ENCODE peak calls at places on chromosomes 13 and 19, in six cellular contexts. G is transverse colon, E is A673, D is right cardiac atrium, C is mammary epithelial cell, A is tibial nerve. L is an unnamed sample.

GRCh38 chr19:679418-680286 is 3.5 kb downstream of the FSTL3 start:
- DNase-seq in D (peak; percentile 92), C (peak; percentile 51), E (peak; percentile 62), A (peak; percentile 41), G (peak; percentile 64), L (peak; percentile 42)

GRCh38 chr19:47020992-47021496 is 1.4 kb downstream of the NPAS1 start:
- DNase-seq in D (no peak), E (no peak), C (no peak), G (no peak), A (no peak), L (no peak)

GRCh38 chr19:18629166-18630088 is 7.4 kb upstream of the KLHL26 start:
- DNase-seq in A (peak; percentile 72), C (no peak), G (no peak), D (peak; percentile 70), E (no peak), L (no peak)

GRCh38 chr19:55341191-55342043 is 1.7 kb downstream of the KMT5C start:
- DNase-seq in A (peak; percentile 39), D (peak; percentile 87), E (no peak), G (peak; percentile 87), C (peak; percentile 65), L (peak; percentile 11)

GRCh38 chr13:93775507-93776108 is 549.0 kb downstream of the GPC6 start:
- DNase-seq in E (no peak), C (no peak), G (no peak), D (no peak), A (no peak), L (no peak)

GRCh38 chr13:80100636-80101035 is 240.3 kb downstream of the SPRY2 start:
- DNase-seq in C (no peak), E (no peak), A (no peak), G (no peak), D (no peak), L (no peak)

GRCh38 chr13:45333973-45334922 is 6.7 kb downstream of the TPT1 start:
- DNase-seq in D (no peak), C (peak; percentile 42), E (no peak), G (no peak), A (no peak), L (peak; percentile 45)

GRCh38 chr19:53809518-53810186 is 14.5 kb downstream of the NLRP12 start:
- DNase-seq in A (no peak), D (no peak), E (peak; percentile 29), C (no peak), G (no peak), L (peak; percentile 60)

GRCh38 chr19:41774515-41774980 is 19.2 kb downstream of the CEACAM6 start:
- DNase-seq in D (no peak), C (peak; percentile 96), E (no peak), A (no peak), G (peak; percentile 84), L (no peak)

GRCh38 chr13:42946927-42947326 is 45.1 kb downstream of the EPSTI1 start:
- DNase-seq in A (no peak), E (no peak), C (no peak), G (no peak), D (no peak), L (no peak)

GRCh38 chr13:30334663-30335386 is 27.5 kb upstream of the KATNAL1 start:
- DNase-seq in D (no peak), G (no peak), C (no peak), E (peak; percentile 59), A (no peak), L (peak; percentile 37)

GRCh38 chr13:21069561-21070004 is 8.2 kb upstream of the LATS2 start:
- DNase-seq in E (peak; percentile 71), D (no peak), G (no peak), C (peak; percentile 85), A (peak; percentile 49), L (no peak)

GRCh38 chr19:44232867-44233266 is 20.5 kb downstream of the ZNF227 start:
- DNase-seq in E (no peak), C (no peak), D (no peak), G (no peak), A (no peak), L (no peak)

GRCh38 chr13:73499685-73500084 is 440.9 kb downstream of the KLF5 start:
- DNase-seq in D (no peak), C (no peak), E (no peak), G (no peak), A (no peak), L (no peak)

GRCh38 chr13:33312150-33312908 is 26.8 kb upstream of the STARD13 start:
- DNase-seq in G (no peak), E (peak; percentile 47), C (peak; percentile 36), A (no peak), D (no peak), L (peak; percentile 48)

GRCh38 chr13:33307820-33308219 is 22.3 kb upstream of the STARD13 start:
- DNase-seq in G (no peak), A (no peak), E (no peak), D (no peak), C (no peak), L (peak; percentile 19)

GRCh38 chr13:33311040-33311439 is 25.5 kb upstream of the STARD13 start:
- DNase-seq in C (no peak), E (no peak), G (no peak), D (no peak), A (no peak), L (no peak)

GRCh38 chr13:33313504-33313903 is 27.9 kb upstream of the STARD13 start:
- DNase-seq in C (no peak), D (no peak), A (no peak), G (no peak), E (no peak), L (no peak)

DNA sequence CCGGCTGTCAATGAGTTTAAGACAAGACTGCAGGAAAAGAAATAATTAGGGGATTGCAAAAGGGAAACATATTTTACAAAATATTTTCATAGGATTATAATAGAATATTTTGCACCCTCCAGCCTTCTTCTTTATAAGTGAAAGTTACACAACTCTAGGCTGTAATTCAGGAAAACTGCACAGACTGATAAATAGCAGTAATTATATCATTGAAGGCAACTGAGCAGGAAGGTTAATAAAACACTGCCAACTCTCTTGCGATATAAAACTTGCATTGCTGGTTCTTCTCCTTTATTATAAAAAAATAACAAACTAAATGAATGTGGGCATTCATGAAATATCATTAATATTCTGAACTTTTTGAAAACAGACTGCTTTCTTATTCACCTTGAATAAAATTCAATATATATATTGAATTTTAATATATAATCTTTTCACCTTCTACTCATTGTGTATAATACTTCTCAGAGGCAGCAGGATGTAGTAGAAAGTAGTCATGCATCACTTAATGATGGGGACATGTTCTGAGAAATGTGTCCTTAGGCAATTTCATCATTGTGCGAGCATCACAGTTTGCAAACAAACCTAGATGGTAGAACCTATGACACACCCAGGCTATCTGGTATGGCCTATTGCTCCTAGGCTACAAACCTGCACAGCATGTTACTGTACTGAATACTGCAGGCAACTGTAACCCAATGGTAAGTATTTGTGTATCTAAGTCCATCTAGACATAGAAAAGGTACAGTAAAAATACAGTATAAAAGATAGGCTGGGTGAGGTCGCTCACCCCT is 24.9 kb upstream of the STARD13 start:
- DNase-seq in A (no peak), D (no peak), G (no peak), E (no peak), C (no peak), L (no peak)
- H3K27me3 ChIP-seq in A (no peaks in the 10 kb centered on the region), D (no peaks in the 10 kb centered on the region), G (no peaks in the 10 kb centered on the region), E (no peaks in the 10 kb centered on the region), C (no peaks in the 10 kb centered on the region), L (no peaks in the 10 kb centered on the region)

DNA sequence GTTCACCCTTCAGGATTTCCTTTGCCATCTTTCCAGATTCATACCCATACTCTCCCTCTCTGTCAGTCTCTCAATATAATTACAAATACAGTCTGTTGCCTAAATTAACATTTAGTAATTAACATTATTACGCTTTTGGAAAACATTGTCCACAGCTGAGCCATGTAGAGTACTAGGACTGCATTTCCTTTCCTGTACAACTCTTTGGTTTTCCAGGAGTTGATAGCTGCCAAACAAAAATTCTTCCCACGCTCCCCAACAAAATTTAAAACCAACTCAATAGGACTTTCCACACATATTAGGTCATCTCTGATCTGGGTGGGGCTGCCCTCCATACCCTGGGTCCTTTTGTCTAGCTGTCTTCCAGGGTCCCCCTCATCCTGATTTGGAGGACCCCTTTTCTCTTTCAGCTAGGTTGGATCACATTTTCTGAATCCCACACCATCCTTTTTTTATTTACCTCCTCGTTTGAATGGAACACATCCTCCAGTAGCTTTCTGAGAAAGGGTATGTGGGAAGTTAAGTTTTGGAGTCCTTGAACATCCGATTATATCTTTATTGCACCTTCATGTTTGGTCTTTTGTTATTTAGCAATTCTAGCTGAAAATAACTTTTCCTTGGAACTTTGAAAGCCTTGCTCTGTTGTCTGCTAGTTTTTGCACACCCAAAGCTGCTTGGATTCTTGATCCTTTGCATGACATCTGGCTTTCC is 17.7 kb downstream of the ONECUT3 start:
- DNase-seq in G (no peak), A (no peak), E (no peak), C (no peak), D (no peak), L (no peak)
- H3K27me3 ChIP-seq in G (peaks cover 100% of the 10 kb centered on the region), A (peaks cover 96% of the 10 kb centered on the region), E (peaks cover 64% of the 10 kb centered on the region), C (peaks cover 5% of the 10 kb centered on the region), D (no peaks in the 10 kb centered on the region), L (peaks cover 24% of the 10 kb centered on the region)

GRCh38 chr19:7915250-7916136 is 863 bp downstream of the TGFBR3L start:
- DNase-seq in A (no peak), D (no peak), G (no peak), E (no peak), C (no peak), L (no peak)

GRCh38 chr19:7914099-7914498 is 531 bp upstream of the TGFBR3L start:
- DNase-seq in G (peak; percentile 5), E (no peak), C (no peak), D (no peak), A (no peak), L (no peak)

GRCh38 chr19:7913652-7914051 is 978 bp upstream of the TGFBR3L start:
- DNase-seq in A (no peak), G (no peak), C (no peak), D (peak; percentile 54), E (no peak), L (no peak)

GRCh38 chr19:7912697-7913564 is 1.7 kb upstream of the TGFBR3L start:
- DNase-seq in E (no peak), D (peak; percentile 61), A (no peak), G (no peak), C (no peak), L (no peak)

GRCh38 chr19:7914598-7915045 is at the start of gene TGFBR3L:
- DNase-seq in C (no peak), D (peak; percentile 64), G (no peak), E (no peak), A (no peak), L (no peak)
- H3K27me3 ChIP-seq in C (peaks cover 17% of the 10 kb centered on the region), D (no peaks in the 10 kb centered on the region), G (peaks cover 58% of the 10 kb centered on the region), E (peaks cover 12% of the 10 kb centered on the region), A (peaks cover 48% of the 10 kb centered on the region), L (peaks cover 18% of the 10 kb centered on the region)

GRCh38 chr19:38989066-38989605 is 13.6 kb upstream of the FBXO17 start:
- DNase-seq in A (no peak), C (no peak), E (peak; percentile 33), D (no peak), G (no peak), L (no peak)
- H3K27me3 ChIP-seq in A (no peaks in the 10 kb centered on the region), C (no peaks in the 10 kb centered on the region), E (no peaks in the 10 kb centered on the region), D (no peaks in the 10 kb centered on the region), G (peaks cover 4% of the 10 kb centered on the region), L (no peaks in the 10 kb centered on the region)

L was measured in endothelial cell of umbilical vein.